ENCODE peak calls at places on chromosomes 12 and 14, in eight cellular contexts. Y is ascending aorta, H is HFF-Myc, A is B cell, Q is A673, G is RWPE1, M is osteocyte, L is lung. U is an unnamed sample.

GRCh38 chr12:96195845-96196451 is 1.8 kb downstream of the ELK3 start:
- DNase-seq in Y (no peak), H (no peak), A (peak), Q (peak), G (peak), M (no peak), L (no peak), U (no peak)

GRCh38 chr14:102058146-102058545 is 28.7 kb downstream of the HSP90AA1 start:
- DNase-seq in Y (no peak), H (no peak), A (no peak), Q (no peak), G (no peak), M (no peak), L (no peak), U (no peak)

GRCh38 chr14:75234173-75234855 is 44.3 kb upstream of the FOS start:
- DNase-seq in Y (peak), H (no peak), A (no peak), Q (no peak), G (peak), M (no peak), L (no peak), U (peak)

GRCh38 chr12:25017336-25017735 is 68.4 kb upstream of the BCAT1 start:
- DNase-seq in Y (no peak), H (no peak), A (no peak), Q (no peak), G (no peak), M (no peak), L (no peak), U (no peak)

GRCh38 chr14:23174266-23174665 is 9.2 kb downstream of the SLC7A8 start:
- DNase-seq in Y (no peak), H (no peak), A (no peak), Q (no peak), G (no peak), M (no peak), L (no peak), U (no peak)

GRCh38 chr12:28954333-28954732 is 194.7 kb upstream of the FAR2 start:
- DNase-seq in Y (no peak), H (no peak), A (no peak), Q (no peak), G (no peak), M (no peak), L (no peak), U (no peak)

GRCh38 chr14:43894534-43894933 is 612.5 kb downstream of the FSCB start:
- DNase-seq in Y (no peak), H (no peak), A (peak), Q (peak), G (no peak), M (no peak), L (no peak), U (no peak)

GRCh38 chr12:11812558-11813421 is 163.3 kb downstream of the ETV6 start:
- DNase-seq in Y (no peak), H (no peak), A (peak), Q (peak), G (no peak), M (no peak), L (no peak), U (no peak)

GRCh38 chr14:28298156-28298555 is 468.4 kb upstream of the FOXG1 start:
- DNase-seq in Y (no peak), H (no peak), A (no peak), Q (no peak), G (no peak), M (no peak), L (no peak), U (no peak)

GRCh38 chr12:84497819-84498218 is 414.8 kb downstream of the SLC6A15 start:
- DNase-seq in Y (no peak), H (no peak), A (peak), Q (peak), G (no peak), M (no peak), L (no peak), U (no peak)

GRCh38 chr12:95984685-95985084 is 11.5 kb downstream of the HAL start:
- DNase-seq in Y (no peak), H (no peak), A (no peak), Q (no peak), G (no peak), M (no peak), L (no peak), U (no peak)

GRCh38 chr12:114397978-114398881 is 7.7 kb downstream of the TBX5 start:
- DNase-seq in Y (no peak), H (no peak), A (no peak), Q (no peak), G (no peak), M (no peak), L (no peak), U (no peak)

GRCh38 chr12:120759591-120760348 is 34.1 kb downstream of the ACADS start:
- DNase-seq in Y (no peak), H (no peak), A (no peak), Q (no peak), G (no peak), M (no peak), L (no peak), U (no peak)

GRCh38 chr14:68626386-68626785 is 166.5 kb downstream of the ZFP36L1 start:
- DNase-seq in Y (no peak), H (no peak), A (no peak), Q (no peak), G (no peak), M (peak), L (no peak), U (no peak)

DNA sequence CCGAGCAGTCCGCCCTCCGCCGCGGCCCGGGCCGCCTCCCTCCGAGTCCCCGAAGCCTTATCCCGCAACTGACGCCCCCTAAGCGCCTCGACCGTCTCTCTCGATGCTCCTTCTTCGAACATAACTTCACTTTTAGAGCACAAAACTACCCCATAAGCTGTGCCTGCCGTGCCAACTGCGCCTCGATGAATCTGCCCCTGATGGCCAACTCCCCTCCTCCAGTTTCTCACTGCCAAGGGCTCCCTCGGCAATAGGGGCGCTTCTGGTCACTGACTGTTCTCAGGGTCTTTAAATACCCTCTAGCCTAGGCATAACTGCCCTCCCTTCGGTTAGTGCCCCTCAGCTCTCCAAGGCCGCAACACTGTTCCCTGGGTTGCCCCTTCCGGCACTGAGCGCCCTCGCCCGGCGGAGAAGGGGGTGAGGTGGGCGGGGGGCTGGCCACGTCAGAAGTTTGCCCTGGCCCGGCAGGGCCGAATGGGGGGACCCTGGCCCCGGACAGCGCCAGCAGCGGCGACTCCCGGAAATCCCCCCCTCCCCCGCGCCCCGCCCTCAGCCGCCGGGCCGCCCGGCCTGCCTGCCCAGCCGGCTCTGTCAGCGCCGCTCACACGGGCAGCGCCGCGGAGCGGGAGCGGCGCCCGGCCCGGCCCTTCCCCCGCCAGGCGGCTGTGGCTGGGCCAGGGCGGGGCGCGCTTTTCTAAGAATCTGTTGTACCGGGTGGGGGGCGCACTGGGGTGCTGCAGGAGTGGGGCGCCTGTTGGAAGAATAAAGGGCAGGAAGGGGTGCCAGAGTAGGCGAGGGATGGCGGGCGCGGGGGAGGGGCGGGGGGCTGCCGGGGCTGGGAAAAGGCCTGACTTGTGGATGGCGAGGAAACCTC is 10.6 kb downstream of the RARG start:
- DNase-seq in Y (no peak), H (no peak), A (peak), Q (peak), G (peak), M (peak), L (peak), U (peak)
- TF ChIP-seq CTCF in Y (peak), H (no peak), A (peak), Q (peak), G (peak), M (peak), L (no peak), U (peak)

DNA sequence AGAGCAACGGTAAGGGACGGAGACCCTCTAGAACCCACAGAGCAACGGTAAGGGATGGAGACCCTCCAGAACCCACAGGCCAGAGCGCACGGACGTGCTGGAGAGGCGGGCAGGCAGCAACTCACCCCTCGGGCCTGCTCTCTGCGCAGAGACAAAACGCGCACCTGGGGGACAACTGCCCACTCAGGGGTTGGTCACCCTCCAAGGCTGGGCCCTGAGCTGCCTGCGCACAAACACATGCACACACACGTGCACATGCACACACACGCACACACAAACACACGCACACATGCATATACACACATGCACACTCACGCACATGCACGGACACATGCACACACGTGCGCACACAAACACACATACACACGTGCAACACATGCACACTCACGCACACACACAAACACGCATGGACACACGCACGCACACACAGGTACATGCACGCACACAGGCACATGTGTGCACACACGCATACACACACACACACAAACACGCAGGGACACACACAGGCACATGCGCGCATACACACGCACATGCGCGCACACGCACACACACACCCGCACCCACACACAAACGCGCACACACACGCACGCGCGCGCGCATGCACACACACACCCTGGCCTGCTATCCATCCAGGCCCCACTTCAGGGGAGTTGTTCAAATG is 88.3 kb downstream of the NCOR2 start:
- DNase-seq in Y (no peak), H (no peak), A (no peak), Q (no peak), G (no peak), M (no peak), L (no peak), U (no peak)
- TF ChIP-seq CTCF in Y (no peak), H (no peak), A (no peak), Q (no peak), G (no peak), M (no peak), L (no peak), U (no peak)

GRCh38 chr12:99974146-99974545 is 10.6 kb downstream of the ANKS1B start:
- DNase-seq in Y (no peak), H (no peak), A (no peak), Q (no peak), G (no peak), M (no peak), L (no peak), U (no peak)
- TF ChIP-seq CTCF in Y (no peak), H (no peak), A (no peak), Q (no peak), G (no peak), M (no peak), L (no peak), U (no peak)

DNA sequence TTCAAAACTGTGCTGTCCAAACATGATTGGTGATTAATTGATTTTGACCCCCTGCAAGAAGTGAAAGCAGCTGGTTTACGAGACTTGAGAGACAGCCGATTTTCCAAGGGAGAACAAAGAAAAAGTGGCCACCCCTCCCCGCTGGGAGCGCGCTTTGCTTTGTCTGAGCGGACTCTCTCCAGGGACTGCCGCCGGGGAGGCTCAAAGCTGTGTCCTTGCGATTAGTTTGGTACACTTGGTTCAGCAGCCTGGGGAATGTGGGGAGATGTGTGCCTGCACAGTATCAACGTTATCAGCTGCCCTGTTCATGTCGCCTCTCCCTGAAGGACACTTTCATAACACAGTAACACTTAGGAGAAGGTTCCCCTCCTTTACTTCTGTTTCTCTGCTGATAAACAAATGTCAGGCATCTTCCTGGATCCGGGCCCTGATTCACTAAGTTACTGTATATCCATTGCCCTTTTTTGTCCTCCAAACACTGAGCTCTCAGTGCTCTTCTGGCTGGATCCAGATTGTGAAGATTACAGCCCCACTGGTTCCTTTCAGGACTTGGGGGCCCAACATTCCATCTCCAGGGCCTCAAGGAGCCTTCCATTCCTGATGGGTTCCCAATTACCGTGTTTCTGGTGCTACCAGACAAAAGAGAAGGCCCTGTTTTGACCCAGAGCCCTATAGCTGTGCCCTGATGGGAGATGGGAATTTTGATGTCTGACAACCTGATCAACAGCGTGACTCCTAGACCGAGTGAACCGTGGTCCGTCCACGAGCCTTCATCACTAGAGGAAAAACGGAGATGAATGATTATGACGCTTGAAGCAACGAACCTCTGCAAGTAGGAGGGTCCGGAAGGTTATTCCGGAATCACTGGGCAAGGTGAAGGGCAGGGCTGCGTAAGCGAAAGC is 31.7 kb upstream of the TUBA1C start:
- DNase-seq in Y (no peak), H (no peak), A (no peak), Q (peak), G (no peak), M (peak), L (peak), U (no peak)
- TF ChIP-seq CTCF in Y (no peak), H (no peak), A (no peak), Q (peak), G (no peak), M (no peak), L (no peak), U (no peak)

GRCh38 chr14:88130057-88130432 is 125.1 kb downstream of the GPR65 start:
- DNase-seq in Y (no peak), H (no peak), A (no peak), Q (no peak), G (no peak), M (no peak), L (no peak), U (no peak)

GRCh38 chr14:88128811-88129210 is 123.9 kb downstream of the GPR65 start:
- DNase-seq in Y (no peak), H (no peak), A (no peak), Q (no peak), G (no peak), M (no peak), L (no peak), U (no peak)

DNA sequence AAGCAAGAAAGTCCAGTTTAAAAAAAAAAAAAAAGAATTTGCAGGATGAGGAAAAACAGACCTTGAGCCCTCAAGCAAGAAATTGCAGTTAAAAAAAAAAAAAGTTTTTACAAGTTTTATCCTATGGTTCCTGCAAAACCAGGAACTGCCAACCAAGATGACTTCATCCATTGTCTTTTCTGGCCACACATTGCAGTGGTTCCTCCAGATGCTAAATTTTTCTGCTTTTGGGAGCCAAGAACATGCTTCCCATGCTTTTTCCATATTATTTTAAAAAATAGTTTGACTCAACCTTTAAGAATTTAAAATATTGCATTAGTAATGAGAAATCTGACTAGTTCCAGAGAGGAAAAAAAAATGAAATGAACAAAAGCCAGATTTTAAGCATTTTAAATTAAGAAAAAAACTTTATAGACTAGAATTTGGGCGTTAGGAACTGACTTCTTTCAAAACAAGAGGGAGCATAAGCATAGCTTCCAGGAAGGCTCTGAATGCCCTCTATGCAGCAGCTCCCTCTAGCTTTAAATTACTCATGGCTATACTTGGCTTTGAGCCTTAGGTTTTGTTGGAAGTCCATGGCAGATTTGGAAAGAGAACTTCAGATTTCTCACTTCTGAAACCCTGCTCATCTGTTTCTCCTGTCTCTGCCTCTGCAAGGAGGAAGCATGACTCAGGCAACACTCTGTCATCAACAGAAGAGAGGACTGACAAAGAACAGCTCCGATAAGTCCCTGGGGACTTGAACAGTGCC is 124.5 kb downstream of the GPR65 start:
- DNase-seq in Y (no peak), H (peak), A (peak), Q (peak), G (no peak), M (no peak), L (peak), U (peak)
- TF ChIP-seq CTCF in Y (no peak), H (peak), A (no peak), Q (peak), G (no peak), M (no peak), L (no peak), U (no peak)

GRCh38 chr12:45292486-45293195 is 76.7 kb downstream of the ANO6 start:
- DNase-seq in Y (no peak), H (no peak), A (no peak), Q (no peak), G (no peak), M (no peak), L (no peak), U (no peak)
- TF ChIP-seq CTCF in Y (no peak), H (no peak), A (no peak), Q (no peak), G (no peak), M (no peak), L (no peak), U (no peak)

DNA sequence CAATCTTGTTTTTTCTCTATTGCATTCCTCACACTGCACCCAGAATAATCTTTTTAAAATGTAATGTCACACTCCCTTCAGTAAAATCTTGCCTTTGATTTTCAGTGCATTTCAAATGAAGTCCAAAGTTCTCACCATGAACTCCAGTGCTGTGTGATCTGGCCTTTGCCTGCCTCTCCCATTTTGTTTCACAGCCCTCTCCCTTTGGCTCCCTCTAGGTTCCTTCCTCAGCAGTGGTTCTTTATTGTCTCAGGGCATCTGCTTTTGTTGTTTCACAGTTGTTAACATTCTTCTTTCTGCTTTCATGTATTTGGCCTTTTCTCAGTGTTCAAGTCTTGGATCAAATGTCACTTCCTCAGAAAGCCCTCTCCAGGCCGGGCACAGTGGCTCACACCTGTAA is 84.5 kb upstream of the AMN1 start:
- DNase-seq in Y (no peak), H (no peak), A (no peak), Q (no peak), G (no peak), M (no peak), L (no peak), U (no peak)
- TF ChIP-seq CTCF in Y (no peak), H (peak), A (no peak), Q (peak), G (no peak), M (no peak), L (no peak), U (no peak)

GRCh38 chr14:34766060-34766459 is 51.7 kb upstream of the CFL2 start:
- DNase-seq in Y (no peak), H (no peak), A (no peak), Q (peak), G (no peak), M (no peak), L (no peak), U (no peak)
- TF ChIP-seq CTCF in Y (no peak), H (peak), A (no peak), Q (peak), G (no peak), M (no peak), L (no peak), U (no peak)

GRCh38 chr12:49643135-49643534 is 19.8 kb downstream of the PRPF40B start:
- DNase-seq in Y (no peak), H (no peak), A (no peak), Q (no peak), G (no peak), M (no peak), L (no peak), U (no peak)

GRCh38 chr12:49646331-49646830 is 23.0 kb downstream of the PRPF40B start:
- DNase-seq in Y (no peak), H (no peak), A (no peak), Q (no peak), G (no peak), M (no peak), L (no peak), U (no peak)

GRCh38 chr12:49645151-49646039 is 22.0 kb downstream of the PRPF40B start:
- DNase-seq in Y (no peak), H (no peak), A (no peak), Q (no peak), G (no peak), M (no peak), L (no peak), U (no peak)

GRCh38 chr12:49643961-49644619 is 20.7 kb downstream of the PRPF40B start:
- DNase-seq in Y (no peak), H (no peak), A (peak), Q (no peak), G (peak), M (no peak), L (no peak), U (no peak)

GRCh38 chr12:49644620-49644994 is 21.2 kb downstream of the PRPF40B start:
- DNase-seq in Y (no peak), H (peak), A (peak), Q (peak), G (peak), M (peak), L (peak), U (peak)
- TF ChIP-seq CTCF in Y (peak), H (peak), A (peak), Q (peak), G (peak), M (peak), L (peak), U (peak)

GRCh38 chr14:52272375-52272774 is 4.9 kb downstream of the PTGDR start:
- DNase-seq in Y (no peak), H (no peak), A (peak), Q (peak), G (no peak), M (no peak), L (no peak), U (no peak)
- TF ChIP-seq CTCF in Y (no peak), H (peak), A (peak), Q (peak), G (no peak), M (peak), L (no peak), U (no peak)

U was measured in CD14-positive monocyte.